ENCODE peak calls at places on chromosomes 6 and 20, in eight cellular contexts. L is KBM-7; T is choroid plexus epithelial cell; M is hepatic stellate cell; A is type B pancreatic cell; Q is kidney glomerular epithelial cell; V is SW 1271; U is activated T-cell treated with anti-CD3 and anti-CD28 coated beads, Interleukin-2, amount 50 U/mL, for 72 hours. R is an unnamed sample.

GRCh38 chr6:15999201-15999600 is 129.7 kb upstream of the MYLIP start:
- DNase-seq in L (no peak), T (no peak), M (no peak), A (no peak), Q (no peak), V (no peak), U (no peak), R (no peak)

GRCh38 chr20:36344517-36345132 is 38.5 kb downstream of the DLGAP4 start:
- DNase-seq in L (peak), T (peak), M (peak), A (peak), Q (peak), V (no peak), U (peak), R (peak)

GRCh38 chr6:36771145-36771544 is 68.1 kb downstream of the CPNE5 start:
- DNase-seq in L (peak), T (no peak), M (no peak), A (no peak), Q (no peak), V (no peak), U (no peak), R (no peak)

GRCh38 chr20:17916365-17916996 is 52.1 kb downstream of the SNX5 start:
- DNase-seq in L (peak), T (no peak), M (no peak), A (no peak), Q (no peak), V (no peak), U (no peak), R (no peak)

GRCh38 chr20:31943052-31943471 is 8.8 kb downstream of the PDRG1 start:
- DNase-seq in L (no peak), T (no peak), M (no peak), A (no peak), Q (no peak), V (no peak), U (no peak), R (no peak)

GRCh38 chr20:10784337-10785183 is 110.8 kb upstream of the JAG1 start:
- DNase-seq in L (no peak), T (no peak), M (no peak), A (no peak), Q (no peak), V (no peak), U (no peak), R (no peak)

GRCh38 chr20:59813948-59814834 is 119.2 kb downstream of the SYCP2 start:
- DNase-seq in L (no peak), T (no peak), M (no peak), A (no peak), Q (no peak), V (no peak), U (no peak), R (no peak)

GRCh38 chr20:62977613-62978558 is 25.4 kb downstream of the SLC17A9 start:
- DNase-seq in L (peak), T (no peak), M (no peak), A (no peak), Q (no peak), V (peak), U (peak), R (no peak)

GRCh38 chr6:45539124-45539523 is 161.4 kb upstream of the SUPT3H start:
- DNase-seq in L (no peak), T (no peak), M (no peak), A (no peak), Q (no peak), V (no peak), U (no peak), R (no peak)

GRCh38 chr20:61251529-61252393 is at the start of gene CDH4:
- DNase-seq in L (no peak), T (peak), M (peak), A (no peak), Q (no peak), V (peak), U (no peak), R (peak)

GRCh38 chr6:133610974-133611373 is 277.9 kb upstream of the TCF21 start:
- DNase-seq in L (no peak), T (peak), M (no peak), A (no peak), Q (no peak), V (no peak), U (no peak), R (no peak)

GRCh38 chr6:24836116-24836515 is 37.4 kb upstream of the ARMH2 start:
- DNase-seq in L (no peak), T (no peak), M (no peak), A (no peak), Q (no peak), V (no peak), U (no peak), R (no peak)

GRCh38 chr20:48691523-48691922 is 136.3 kb downstream of the PREX1 start:
- DNase-seq in L (no peak), T (no peak), M (no peak), A (no peak), Q (no peak), V (no peak), U (no peak), R (no peak)

GRCh38 chr6:47146426-47147174 is 104.5 kb upstream of the ADGRF1 start:
- DNase-seq in L (no peak), T (peak), M (no peak), A (no peak), Q (no peak), V (no peak), U (no peak), R (no peak)

GRCh38 chr20:1291191-1291741 is 25.2 kb downstream of the SNPH start:
- DNase-seq in L (no peak), T (peak), M (peak), A (no peak), Q (no peak), V (no peak), U (no peak), R (no peak)

GRCh38 chr6:149371154-149371553 is 28.9 kb upstream of the SUMO4 start:
- DNase-seq in L (no peak), T (no peak), M (no peak), A (no peak), Q (no peak), V (no peak), U (no peak), R (no peak)

GRCh38 chr20:5602346-5602745 is 147.9 kb upstream of the SHLD1 start:
- DNase-seq in L (no peak), T (peak), M (no peak), A (no peak), Q (no peak), V (no peak), U (no peak), R (no peak)

GRCh38 chr6:12296604-12297003 is 6.4 kb downstream of the EDN1 start:
- DNase-seq in L (no peak), T (no peak), M (no peak), A (no peak), Q (no peak), V (no peak), U (no peak), R (no peak)

GRCh38 chr6:132713355-132714134 is at the start of gene VNN1:
- DNase-seq in L (peak), T (no peak), M (no peak), A (no peak), Q (no peak), V (no peak), U (no peak), R (no peak)

GRCh38 chr6:37669306-37669705 is 28.4 kb downstream of the MDGA1 start:
- DNase-seq in L (no peak), T (no peak), M (no peak), A (no peak), Q (peak), V (no peak), U (no peak), R (peak)

GRCh38 chr6:125732398-125732797 is 17.0 kb upstream of the HEY2 start:
- DNase-seq in L (no peak), T (no peak), M (no peak), A (no peak), Q (no peak), V (no peak), U (no peak), R (no peak)

GRCh38 chr6:45896783-45897441 is 118.7 kb downstream of the CLIC5 start:
- DNase-seq in L (no peak), T (peak), M (no peak), A (no peak), Q (no peak), V (no peak), U (no peak), R (no peak)

GRCh38 chr20:47969426-47969825 is 184.1 kb upstream of the SULF2 start:
- DNase-seq in L (no peak), T (no peak), M (no peak), A (no peak), Q (no peak), V (no peak), U (no peak), R (no peak)

GRCh38 chr6:35967059-35967769 is 46.3 kb upstream of the SRPK1 start:
- DNase-seq in L (no peak), T (no peak), M (no peak), A (no peak), Q (peak), V (no peak), U (no peak), R (peak)

GRCh38 chr20:4699216-4699615 is 22.5 kb upstream of the PRND start:
- DNase-seq in L (no peak), T (no peak), M (no peak), A (no peak), Q (no peak), V (no peak), U (no peak), R (no peak)